ENCODE peak calls at places on chromosomes 12 and 14, in eight cellular contexts. U is right atrium auricular region, F is mammary epithelial cell, H is MM.1S, A is heart left ventricle, K is heart right ventricle, B is cardiac muscle cell, Z is BE2C. V is an unnamed sample.

GRCh38 chr12:8989425-8989824 is at the start of gene KLRG1:
- DNase-seq in U (no peak), F (no peak), H (no peak), A (no peak), K (no peak), B (no peak), Z (no peak), V (no peak)

GRCh38 chr12:128609861-128610260 is 213.9 kb downstream of the SLC15A4 start:
- DNase-seq in U (no peak), F (no peak), H (no peak), A (no peak), K (no peak), B (no peak), Z (no peak), V (peak)

GRCh38 chr14:101098641-101099040 is 195.1 kb upstream of the RTL1 start:
- DNase-seq in U (peak), F (no peak), H (no peak), A (no peak), K (no peak), B (no peak), Z (no peak), V (no peak)

GRCh38 chr14:51094282-51094821 is 553 bp downstream of the TRIM9 start:
- DNase-seq in U (no peak), F (no peak), H (no peak), A (no peak), K (no peak), B (no peak), Z (peak), V (peak)

GRCh38 chr12:69415471-69416275 is 54.5 kb upstream of the FRS2 start:
- DNase-seq in U (peak), F (peak), H (peak), A (peak), K (peak), B (peak), Z (peak), V (peak)

GRCh38 chr12:14554281-14555008 is 13.2 kb downstream of the PLBD1 start:
- DNase-seq in U (peak), F (peak), H (no peak), A (peak), K (peak), B (peak), Z (peak), V (no peak)

GRCh38 chr12:15846887-15847286 is 35.3 kb upstream of the STRAP start:
- DNase-seq in U (no peak), F (no peak), H (no peak), A (peak), K (peak), B (peak), Z (no peak), V (no peak)

GRCh38 chr14:24377660-24378059 is 9.7 kb downstream of the NFATC4 start:
- DNase-seq in U (no peak), F (no peak), H (no peak), A (no peak), K (no peak), B (no peak), Z (no peak), V (peak)

GRCh38 chr12:46483572-46484395 is 111.2 kb upstream of the SLC38A2 start:
- DNase-seq in U (no peak), F (no peak), H (no peak), A (no peak), K (no peak), B (peak), Z (no peak), V (no peak)

GRCh38 chr14:52563120-52563519 is 10.5 kb downstream of the GPR137C start:
- DNase-seq in U (no peak), F (peak), H (no peak), A (no peak), K (no peak), B (peak), Z (no peak), V (no peak)

GRCh38 chr12:29547151-29547561 is 49.7 kb upstream of the OVCH1 start:
- DNase-seq in U (no peak), F (no peak), H (no peak), A (no peak), K (no peak), B (peak), Z (no peak), V (no peak)

GRCh38 chr14:77622562-77622961 is 6.1 kb upstream of the SPTLC2 start:
- DNase-seq in U (no peak), F (no peak), H (no peak), A (no peak), K (no peak), B (no peak), Z (no peak), V (no peak)

GRCh38 chr14:32134448-32135070 is 57.5 kb downstream of the ARHGAP5 start:
- DNase-seq in U (no peak), F (peak), H (no peak), A (no peak), K (no peak), B (peak), Z (no peak), V (no peak)

GRCh38 chr12:28190321-28191017 is at the start of gene CCDC91:
- DNase-seq in U (peak), F (peak), H (peak), A (peak), K (peak), B (peak), Z (peak), V (peak)

GRCh38 chr12:28191018-28191595 is 851 bp downstream of the CCDC91 start:
- DNase-seq in U (peak), F (peak), H (no peak), A (peak), K (no peak), B (no peak), Z (no peak), V (no peak)

GRCh38 chr12:28189774-28190320 is 409 bp upstream of the CCDC91 start:
- DNase-seq in U (no peak), F (no peak), H (no peak), A (no peak), K (no peak), B (no peak), Z (no peak), V (no peak)

GRCh38 chr12:28192145-28192544 is 1.9 kb downstream of the CCDC91 start:
- DNase-seq in U (no peak), F (no peak), H (no peak), A (no peak), K (no peak), B (no peak), Z (no peak), V (no peak)

DNA sequence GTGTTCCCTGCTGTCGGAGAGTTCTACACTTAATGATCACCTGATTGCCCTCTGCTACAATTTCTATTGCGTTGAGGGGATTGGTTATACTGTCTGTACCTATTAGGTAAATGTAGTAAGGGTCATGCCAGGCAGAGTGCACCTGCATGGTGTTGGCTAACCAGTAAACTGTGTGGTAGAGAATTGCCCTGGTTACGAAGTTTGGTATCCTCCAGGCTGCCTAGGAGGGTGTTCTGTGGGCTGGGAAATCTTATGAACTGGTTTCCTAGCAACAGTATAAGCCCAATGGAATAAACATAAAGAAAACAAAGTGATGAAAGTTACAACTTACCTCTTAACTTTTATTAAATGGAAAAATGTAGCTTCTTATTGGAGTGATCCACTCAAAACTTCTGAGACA is 1.4 kb downstream of the CCDC91 start:
- DNase-seq in U (no peak), F (peak), H (no peak), A (no peak), K (no peak), B (peak), Z (no peak), V (peak)
- H3K4me3 ChIP-seq in U (peak), F (peak), H (peak), A (peak), K (peak), B (peak), Z (peak), V (peak)

GRCh38 chr14:73311710-73312035 is 74.4 kb downstream of the PAPLN start:
- DNase-seq in U (no peak), F (no peak), H (no peak), A (no peak), K (no peak), B (no peak), Z (no peak), V (no peak)
- H3K4me3 ChIP-seq in U (no peak), F (no peak), H (no peak), A (no peak), K (no peak), B (no peak), Z (no peak), V (no peak)

GRCh38 chr12:91986084-91986483 is 159.6 kb downstream of the BTG1 start:
- DNase-seq in U (no peak), F (peak), H (no peak), A (no peak), K (no peak), B (no peak), Z (no peak), V (no peak)
- H3K4me3 ChIP-seq in U (no peak), F (no peak), H (no peak), A (no peak), K (no peak), B (no peak), Z (no peak), V (no peak)

GRCh38 chr12:59087691-59088090 is 167.4 kb upstream of the LRIG3 start:
- DNase-seq in U (no peak), F (no peak), H (no peak), A (no peak), K (no peak), B (no peak), Z (no peak), V (no peak)

GRCh38 chr12:59085680-59086079 is 165.4 kb upstream of the LRIG3 start:
- DNase-seq in U (no peak), F (no peak), H (no peak), A (no peak), K (no peak), B (no peak), Z (no peak), V (no peak)

GRCh38 chr12:59088673-59089072 is 168.4 kb upstream of the LRIG3 start:
- DNase-seq in U (no peak), F (no peak), H (no peak), A (no peak), K (no peak), B (peak), Z (no peak), V (peak)

GRCh38 chr12:59086124-59086523 is 165.8 kb upstream of the LRIG3 start:
- DNase-seq in U (no peak), F (no peak), H (no peak), A (no peak), K (no peak), B (no peak), Z (no peak), V (no peak)

GRCh38 chr12:59087077-59087673 is 166.9 kb upstream of the LRIG3 start:
- DNase-seq in U (no peak), F (no peak), H (no peak), A (no peak), K (no peak), B (peak), Z (no peak), V (peak)
- H3K4me3 ChIP-seq in U (no peak), F (no peak), H (no peak), A (no peak), K (no peak), B (no peak), Z (no peak), V (no peak)

DNA sequence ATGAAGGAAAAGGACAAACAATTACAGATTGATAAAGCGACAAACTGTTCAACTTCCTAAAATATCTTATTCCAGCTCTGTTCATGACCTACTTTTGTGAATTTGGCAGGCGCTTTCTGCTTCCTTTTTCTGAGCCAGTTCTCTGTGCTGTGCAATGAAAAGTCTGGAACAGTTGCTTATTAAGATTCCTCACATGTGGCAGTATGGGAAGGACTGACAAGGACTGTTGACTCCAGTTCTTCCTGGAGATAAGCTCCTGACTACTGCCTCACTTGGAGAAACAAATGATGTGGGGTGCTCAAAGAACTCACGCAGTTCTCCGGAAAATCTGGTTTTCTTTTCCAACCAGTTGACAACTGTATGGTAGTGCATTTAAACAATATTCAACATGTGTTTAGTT is 58.3 kb upstream of the ANP32D start:
- DNase-seq in U (peak), F (no peak), H (no peak), A (peak), K (peak), B (peak), Z (no peak), V (no peak)
- H3K4me3 ChIP-seq in U (no peak), F (no peak), H (no peak), A (no peak), K (no peak), B (no peak), Z (no peak), V (no peak)

DNA sequence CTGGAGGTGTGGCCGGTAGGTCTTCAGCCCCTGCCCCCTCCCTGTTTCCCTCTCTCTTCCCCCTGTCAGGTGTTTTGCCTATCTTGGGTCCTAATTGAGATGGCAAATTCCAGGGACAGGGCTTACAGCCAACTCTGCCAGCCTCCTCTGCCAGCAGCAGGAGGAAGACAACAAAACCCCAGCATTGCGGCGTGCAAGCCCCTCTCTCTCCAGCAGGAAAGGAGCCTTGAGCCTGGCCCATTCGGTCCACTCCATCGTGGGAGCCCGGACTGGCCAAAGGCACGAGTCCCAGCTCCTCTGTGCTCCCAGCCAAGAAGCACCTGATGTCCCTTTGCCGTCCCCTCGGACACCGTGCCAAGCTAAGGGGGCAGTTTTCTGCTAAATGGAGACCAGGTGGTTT is 56.9 kb upstream of the LHX5 start:
- DNase-seq in U (no peak), F (no peak), H (no peak), A (no peak), K (no peak), B (no peak), Z (no peak), V (no peak)
- H3K4me3 ChIP-seq in U (no peak), F (no peak), H (no peak), A (no peak), K (no peak), B (no peak), Z (no peak), V (no peak)

GRCh38 chr12:38138225-38139221 is 178.1 kb upstream of the ALG10B start:
- DNase-seq in U (peak), F (peak), H (peak), A (peak), K (peak), B (peak), Z (peak), V (peak)
- H3K4me3 ChIP-seq in U (peak), F (peak), H (peak), A (peak), K (peak), B (no peak), Z (peak), V (peak)

GRCh38 chr14:105411017-105411941 is 8.3 kb upstream of the MTA1 start:
- DNase-seq in U (no peak), F (peak), H (no peak), A (no peak), K (no peak), B (peak), Z (peak), V (peak)
- H3K4me3 ChIP-seq in U (peak), F (peak), H (no peak), A (peak), K (peak), B (peak), Z (peak), V (peak)

V was measured in H7.